ENCODE peak calls at places on chromosomes 2 and 18, in five cellular contexts. V is mucosa of descending colon, T is HFFc6, J is transverse colon, S is RWPE2. I is an unnamed sample.
A peak's percentile ranks its signal among the peaks of the same experiment; 100 is the strongest.

GRCh38 chr18:9323750-9324445 is 10.7 kb upstream of the TWSG1 start:
- DNase-seq in V (no peak), T (peak; percentile 60), J (no peak), S (no peak), I (no peak)

GRCh38 chr2:172404824-172405223 is 22.6 kb upstream of the ITGA6 start:
- DNase-seq in V (no peak), T (peak; percentile 91), J (no peak), S (no peak), I (peak; percentile 39)

GRCh38 chr2:99481941-99482340 is 7.9 kb downstream of the REV1 start:
- DNase-seq in V (peak; percentile 33), T (no peak), J (peak; percentile 28), S (no peak), I (no peak)

GRCh38 chr2:240111253-240111652 is 24.9 kb downstream of the COPS9 start:
- DNase-seq in V (no peak), T (no peak), J (no peak), S (no peak), I (no peak)

GRCh38 chr2:12965540-12966269 is 249.0 kb downstream of the TRIB2 start:
- DNase-seq in V (no peak), T (peak; percentile 53), J (no peak), S (no peak), I (no peak)

GRCh38 chr2:159497256-159497655 is 119.1 kb downstream of the BAZ2B start:
- DNase-seq in V (no peak), T (peak; percentile 87), J (no peak), S (no peak), I (peak; percentile 29)

GRCh38 chr2:24077879-24078278 is 1.8 kb upstream of the SF3B6 start:
- DNase-seq in V (no peak), T (no peak), J (no peak), S (no peak), I (no peak)

GRCh38 chr2:98691307-98691706 is 39.6 kb downstream of the MGAT4A start:
- DNase-seq in V (no peak), T (no peak), J (no peak), S (no peak), I (no peak)

GRCh38 chr2:25188405-25188804 is 20.0 kb upstream of the POMC start:
- DNase-seq in V (no peak), T (no peak), J (no peak), S (no peak), I (no peak)

GRCh38 chr2:37615808-37616673 is 55.4 kb downstream of the CDC42EP3 start:
- DNase-seq in V (peak; percentile 57), T (no peak), J (peak; percentile 47), S (no peak), I (no peak)

GRCh38 chr2:60439219-60439974 is 114.1 kb downstream of the BCL11A start:
- DNase-seq in V (peak; percentile 63), T (no peak), J (peak; percentile 62), S (no peak), I (no peak)

GRCh38 chr2:201680743-201681142 is 17.7 kb downstream of the MPP4 start:
- DNase-seq in V (no peak), T (no peak), J (no peak), S (no peak), I (no peak)

GRCh38 chr18:3455938-3456685 is 6.1 kb downstream of the TGIF1 start:
- DNase-seq in V (no peak), T (peak; percentile 58), J (peak; percentile 48), S (no peak), I (no peak)

GRCh38 chr2:154455871-154456270 is 242.6 kb upstream of the KCNJ3 start:
- DNase-seq in V (no peak), T (no peak), J (no peak), S (no peak), I (no peak)

GRCh38 chr2:39118786-39119499 is 1.9 kb downstream of the SOS1 start:
- DNase-seq in V (no peak), T (no peak), J (no peak), S (no peak), I (no peak)

GRCh38 chr2:49903471-49903870 is 749.2 kb upstream of the FSHR start:
- DNase-seq in V (no peak), T (no peak), J (no peak), S (no peak), I (no peak)

GRCh38 chr2:230012242-230012884 is 56.4 kb downstream of the SLC16A14 start:
- DNase-seq in V (no peak), T (no peak), J (no peak), S (no peak), I (no peak)

GRCh38 chr2:189092936-189093335 is 86.6 kb downstream of the COL5A2 start:
- DNase-seq in V (no peak), T (peak; percentile 33), J (peak; percentile 13), S (no peak), I (peak; percentile 52)

GRCh38 chr2:223979730-223980396 is 22.6 kb downstream of the MRPL44 start:
- DNase-seq in V (no peak), T (no peak), J (no peak), S (no peak), I (no peak)

GRCh38 chr18:79917351-79918088 is 33.9 kb downstream of the SLC66A2 start:
- DNase-seq in V (peak; percentile 13), T (no peak), J (no peak), S (peak; percentile 52), I (no peak)

GRCh38 chr2:107285621-107286303 is 399.8 kb upstream of the ST6GAL2 start:
- DNase-seq in V (no peak), T (no peak), J (no peak), S (no peak), I (no peak)

GRCh38 chr2:62972601-62973000 is 78.0 kb upstream of the OTX1 start:
- DNase-seq in V (no peak), T (no peak), J (no peak), S (no peak), I (no peak)

GRCh38 chr2:98294711-98295110 is 51.5 kb upstream of the CNGA3 start:
- DNase-seq in V (no peak), T (no peak), J (no peak), S (no peak), I (no peak)

GRCh38 chr2:100408941-100409340 is 8.5 kb downstream of the CHST10 start:
- DNase-seq in V (no peak), T (no peak), J (no peak), S (no peak), I (no peak)

GRCh38 chr2:160920791-160921303 is 239.4 kb upstream of the TANK start:
- DNase-seq in V (no peak), T (peak; percentile 90), J (no peak), S (no peak), I (peak; percentile 99)

GRCh38 chr2:7726989-7727388 is 809.8 kb downstream of the RNF144A start:
- DNase-seq in V (no peak), T (no peak), J (no peak), S (no peak), I (no peak)

GRCh38 chr18:68791801-68792200 is 6.1 kb upstream of the CCDC102B start:
- DNase-seq in V (no peak), T (no peak), J (no peak), S (no peak), I (no peak)

GRCh38 chr18:47720741-47721140 is 209.7 kb downstream of the SMAD2 start:
- DNase-seq in V (no peak), T (no peak), J (no peak), S (no peak), I (no peak)

GRCh38 chr2:28754321-28754720 is 2.7 kb downstream of the PPP1CB start:
- DNase-seq in V (no peak), T (no peak), J (no peak), S (no peak), I (no peak)

GRCh38 chr2:40797115-40797514 is 345.2 kb upstream of the SLC8A1 start:
- DNase-seq in V (no peak), T (no peak), J (no peak), S (no peak), I (no peak)

GRCh38 chr2:113172721-113173562 is 829 bp upstream of the PSD4 start:
- DNase-seq in V (no peak), T (no peak), J (no peak), S (no peak), I (no peak)

GRCh38 chr2:231685349-231686191 is 22.8 kb upstream of the PTMA start:
- DNase-seq in V (no peak), T (no peak), J (no peak), S (no peak), I (no peak)

GRCh38 chr18:77223653-77224052 is 26.0 kb upstream of the GALR1 start:
- DNase-seq in V (no peak), T (no peak), J (no peak), S (no peak), I (no peak)

GRCh38 chr18:77191241-77191751 is 58.4 kb upstream of the GALR1 start:
- DNase-seq in V (no peak), T (no peak), J (no peak), S (no peak), I (no peak)

GRCh38 chr2:105800953-105801635 is 56.4 kb downstream of the NCK2 start:
- DNase-seq in V (no peak), T (no peak), J (no peak), S (no peak), I (no peak)

GRCh38 chr18:59264651-59265245 is 8.5 kb downstream of the RAX start:
- DNase-seq in V (no peak), T (no peak), J (no peak), S (no peak), I (no peak)
- TF ChIP-seq CTCF in V (no peak), T (no peak), J (no peak), S (no peak), I (no peak)

GRCh38 chr2:20015482-20016083 is 3.1 kb upstream of the MATN3 start:
- DNase-seq in V (no peak), T (peak; percentile 48), J (no peak), S (no peak), I (peak; percentile 28)

GRCh38 chr2:20018576-20019152 is 6.2 kb upstream of the MATN3 start:
- DNase-seq in V (no peak), T (no peak), J (no peak), S (no peak), I (no peak)

GRCh38 chr2:20013061-20013721 is 723 bp upstream of the MATN3 start:
- DNase-seq in V (no peak), T (no peak), J (no peak), S (no peak), I (no peak)

GRCh38 chr2:20019747-20020146 is 7.3 kb upstream of the MATN3 start:
- DNase-seq in V (no peak), T (no peak), J (no peak), S (no peak), I (no peak)

GRCh38 chr2:20016346-20016745 is 3.9 kb upstream of the MATN3 start:
- DNase-seq in V (no peak), T (no peak), J (no peak), S (no peak), I (no peak)
- TF ChIP-seq CTCF in V (no peak), T (peak; percentile 19), J (no peak), S (no peak), I (no peak)

DNA sequence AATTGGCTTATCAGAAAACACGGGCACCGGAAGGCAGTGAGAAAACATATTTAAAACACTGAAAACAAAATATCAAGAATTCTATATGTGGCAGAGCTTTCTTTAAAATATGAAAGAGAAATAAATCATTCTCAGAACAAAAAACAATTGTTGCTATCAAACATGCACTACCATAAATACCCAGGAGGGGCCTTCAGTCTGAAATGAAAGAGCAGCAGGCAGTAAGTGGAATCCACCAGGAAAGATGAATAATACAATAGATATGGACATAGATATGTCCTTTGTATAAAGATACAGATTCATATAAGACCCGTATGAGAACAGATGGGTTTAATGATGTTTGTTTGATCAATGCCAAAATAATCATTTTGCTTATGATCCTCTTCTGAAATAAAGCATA is 142.0 kb downstream of the TMEM18 start:
- DNase-seq in V (no peak), T (peak; percentile 9), J (no peak), S (no peak), I (no peak)
- TF ChIP-seq CTCF in V (no peak), T (peak; percentile 66), J (no peak), S (peak; percentile 21), I (peak; percentile 31)

GRCh38 chr2:84830758-84831500 is 50.0 kb downstream of the TRABD2A start:
- DNase-seq in V (no peak), T (no peak), J (no peak), S (no peak), I (no peak)
- TF ChIP-seq CTCF in V (no peak), T (no peak), J (no peak), S (no peak), I (no peak)

I was measured in AG09319.